ENCODE peak calls at places on chromosomes 12 and 14, in ten cellular contexts. K is COLO829; O is activated CD4-positive, CD25-positive, alpha-beta regulatory T cell; U is iris pigment epithelial cell; J is skeletal muscle cell; P is activated CD4-positive, alpha-beta T cell treated with anti-CD3 and anti-CD28 coated beads for 4 hours; N is thoracic aorta; D is foreskin fibroblast; H is Daoy; S is hypothalamus. F is an unnamed sample.

GRCh38 chr14:24389266-24389855 is 9.4 kb upstream of the NYNRIN start:
- DNase-seq in K (no peak), O (no peak), U (peak; percentile 75), J (no peak), P (no peak), N (no peak), D (peak; percentile 78), H (no peak), S (no peak), F (peak; percentile 67)

GRCh38 chr14:38884109-38884508 is 218.9 kb downstream of the SEC23A start:
- DNase-seq in K (no peak), O (no peak), U (no peak), J (no peak), P (no peak), N (no peak), D (no peak), H (no peak), S (no peak), F (no peak)

GRCh38 chr12:118144499-118144898 is 8.6 kb downstream of the PEBP1 start:
- DNase-seq in K (no peak), O (no peak), U (no peak), J (no peak), P (no peak), N (no peak), D (no peak), H (no peak), S (no peak), F (no peak)

GRCh38 chr12:18462437-18462836 is 201.1 kb downstream of the PIK3C2G start:
- DNase-seq in K (no peak), O (no peak), U (peak; percentile 55), J (peak; percentile 78), P (no peak), N (no peak), D (peak; percentile 84), H (no peak), S (no peak), F (peak; percentile 90)

GRCh38 chr14:67623114-67623513 is 3.4 kb downstream of the ARG2 start:
- DNase-seq in K (no peak), O (no peak), U (peak; percentile 63), J (no peak), P (no peak), N (no peak), D (no peak), H (peak; percentile 33), S (no peak), F (peak; percentile 83)

GRCh38 chr14:53147208-53147607 is 5.9 kb downstream of the DDHD1 start:
- DNase-seq in K (no peak), O (no peak), U (no peak), J (no peak), P (no peak), N (no peak), D (no peak), H (no peak), S (no peak), F (no peak)

GRCh38 chr12:24378548-24379011 is 429.1 kb upstream of the SOX5 start:
- DNase-seq in K (no peak), O (no peak), U (peak; percentile 71), J (no peak), P (no peak), N (no peak), D (peak; percentile 1), H (peak; percentile 33), S (no peak), F (no peak)

GRCh38 chr14:69716483-69717187 is 50.3 kb upstream of the SRSF5 start:
- DNase-seq in K (no peak), O (no peak), U (peak; percentile 100), J (peak; percentile 84), P (peak; percentile 25), N (no peak), D (peak; percentile 60), H (peak; percentile 84), S (no peak), F (peak; percentile 87)

GRCh38 chr14:24911324-24912095 is 138.4 kb downstream of the STXBP6 start:
- DNase-seq in K (no peak), O (no peak), U (peak; percentile 91), J (peak; percentile 80), P (no peak), N (no peak), D (peak; percentile 89), H (peak; percentile 34), S (no peak), F (no peak)

GRCh38 chr14:70692210-70692609 is 50.5 kb downstream of the TTC9 start:
- DNase-seq in K (no peak), O (no peak), U (no peak), J (no peak), P (no peak), N (no peak), D (no peak), H (no peak), S (no peak), F (no peak)

GRCh38 chr14:36952702-36953101 is 219.7 kb downstream of the SLC25A21 start:
- DNase-seq in K (no peak), O (no peak), U (peak; percentile 84), J (peak; percentile 46), P (no peak), N (no peak), D (peak; percentile 75), H (peak; percentile 89), S (no peak), F (no peak)

GRCh38 chr14:23137221-23138172 is 18.4 kb upstream of the CEBPE start:
- DNase-seq in K (no peak), O (no peak), U (no peak), J (no peak), P (no peak), N (no peak), D (no peak), H (no peak), S (no peak), F (no peak)

GRCh38 chr14:69928111-69928523 is 48.9 kb downstream of the SMOC1 start:
- DNase-seq in K (no peak), O (no peak), U (peak; percentile 87), J (peak; percentile 41), P (no peak), N (no peak), D (peak; percentile 40), H (peak; percentile 54), S (no peak), F (peak; percentile 82)

GRCh38 chr12:75759196-75759595 is 247.8 kb upstream of the KRR1 start:
- DNase-seq in K (no peak), O (no peak), U (no peak), J (no peak), P (no peak), N (no peak), D (no peak), H (no peak), S (no peak), F (no peak)

GRCh38 chr12:18998343-18999270 is 130.9 kb upstream of the PLEKHA5 start:
- DNase-seq in K (peak; percentile 11), O (no peak), U (peak; percentile 32), J (peak; percentile 47), P (no peak), N (no peak), D (peak; percentile 94), H (peak; percentile 42), S (no peak), F (peak; percentile 59)

GRCh38 chr14:50763386-50764007 is 67.5 kb downstream of the NIN start:
- DNase-seq in K (no peak), O (no peak), U (peak; percentile 96), J (peak; percentile 80), P (no peak), N (no peak), D (peak; percentile 88), H (peak; percentile 70), S (no peak), F (no peak)

GRCh38 chr14:90060312-90060964 is 1.4 kb upstream of the KCNK13 start:
- DNase-seq in K (peak; percentile 51), O (no peak), U (peak; percentile 58), J (no peak), P (peak; percentile 47), N (no peak), D (peak; percentile 82), H (peak; percentile 78), S (peak; percentile 18), F (peak; percentile 54)